ENCODE peak calls at places on chromosome 14, in seven cellular contexts. One of them, this sample, is unnamed.

GRCh38 chr14:98743536-98743935 is 528.5 kb downstream of the BCL11B start:
- DNase-seq in adipocyte: no peak
- DNase-seq in GM04504: no peak
- DNase-seq in effector CD8-positive, alpha-beta T cell: no peak
- DNase-seq in HTR-8/SVneo: no peak
- DNase-seq in KBM-7: no peak
- DNase-seq in kidney: no peak
- DNase-seq in this sample: no peak

GRCh38 chr14:91125801-91126200 is 11.9 kb downstream of the DGLUCY start:
- DNase-seq in adipocyte: no peak
- DNase-seq in effector CD8-positive, alpha-beta T cell: no peak
- DNase-seq in KBM-7: no peak
- DNase-seq in HTR-8/SVneo: no peak
- DNase-seq in GM04504: no peak
- DNase-seq in kidney: no peak
- DNase-seq in this sample: peak

GRCh38 chr14:59133202-59133601 is 55.3 kb upstream of the DAAM1 start:
- DNase-seq in effector CD8-positive, alpha-beta T cell: no peak
- DNase-seq in KBM-7: no peak
- DNase-seq in GM04504: no peak
- DNase-seq in adipocyte: no peak
- DNase-seq in HTR-8/SVneo: peak
- DNase-seq in kidney: no peak
- DNase-seq in this sample: no peak

GRCh38 chr14:101116065-101116464 is 212.5 kb upstream of the RTL1 start:
- DNase-seq in GM04504: no peak
- DNase-seq in effector CD8-positive, alpha-beta T cell: no peak
- DNase-seq in kidney: peak
- DNase-seq in HTR-8/SVneo: no peak
- DNase-seq in adipocyte: no peak
- DNase-seq in KBM-7: no peak
- DNase-seq in this sample: no peak

GRCh38 chr14:104925941-104926609 is 1.4 kb downstream of the PLD4 start:
- DNase-seq in KBM-7: no peak
- DNase-seq in kidney: peak
- DNase-seq in HTR-8/SVneo: no peak
- DNase-seq in adipocyte: no peak
- DNase-seq in GM04504: no peak
- DNase-seq in effector CD8-positive, alpha-beta T cell: no peak
- DNase-seq in this sample: no peak

GRCh38 chr14:75070383-75070782 is 942 bp downstream of the ZC2HC1C start:
- DNase-seq in kidney: peak
- DNase-seq in GM04504: no peak
- DNase-seq in effector CD8-positive, alpha-beta T cell: no peak
- DNase-seq in adipocyte: no peak
- DNase-seq in KBM-7: no peak
- DNase-seq in HTR-8/SVneo: no peak
- DNase-seq in this sample: peak

GRCh38 chr14:89617471-89618291 is 200.6 kb upstream of the FOXN3 start:
- DNase-seq in kidney: peak
- DNase-seq in adipocyte: peak
- DNase-seq in GM04504: no peak
- DNase-seq in KBM-7: peak
- DNase-seq in HTR-8/SVneo: no peak
- DNase-seq in effector CD8-positive, alpha-beta T cell: no peak
- DNase-seq in this sample: no peak

GRCh38 chr14:100240725-100241032 is 1.7 kb downstream of the YY1 start:
- DNase-seq in GM04504: no peak
- DNase-seq in HTR-8/SVneo: no peak
- DNase-seq in adipocyte: no peak
- DNase-seq in kidney: no peak
- DNase-seq in effector CD8-positive, alpha-beta T cell: no peak
- DNase-seq in KBM-7: no peak
- DNase-seq in this sample: no peak

GRCh38 chr14:44165286-44165685 is 341.8 kb downstream of the FSCB start:
- DNase-seq in HTR-8/SVneo: peak
- DNase-seq in GM04504: no peak
- DNase-seq in adipocyte: no peak
- DNase-seq in KBM-7: no peak
- DNase-seq in kidney: no peak
- DNase-seq in effector CD8-positive, alpha-beta T cell: no peak
- DNase-seq in this sample: no peak

GRCh38 chr14:46902837-46903236 is 251.3 kb upstream of the RPL10L start:
- DNase-seq in kidney: no peak
- DNase-seq in adipocyte: no peak
- DNase-seq in effector CD8-positive, alpha-beta T cell: no peak
- DNase-seq in HTR-8/SVneo: no peak
- DNase-seq in GM04504: no peak
- DNase-seq in KBM-7: no peak
- DNase-seq in this sample: no peak

GRCh38 chr14:68306934-68307758 is 485.7 kb downstream of the ZFP36L1 start:
- DNase-seq in kidney: no peak
- DNase-seq in GM04504: no peak
- DNase-seq in adipocyte: peak
- DNase-seq in HTR-8/SVneo: no peak
- DNase-seq in effector CD8-positive, alpha-beta T cell: no peak
- DNase-seq in KBM-7: no peak
- DNase-seq in this sample: no peak

GRCh38 chr14:59278111-59278510 is 89.6 kb downstream of the DAAM1 start:
- DNase-seq in kidney: no peak
- DNase-seq in effector CD8-positive, alpha-beta T cell: no peak
- DNase-seq in HTR-8/SVneo: peak
- DNase-seq in GM04504: peak
- DNase-seq in KBM-7: no peak
- DNase-seq in adipocyte: peak
- DNase-seq in this sample: peak

GRCh38 chr14:97536421-97536820 is 739.2 kb downstream of the VRK1 start:
- DNase-seq in kidney: no peak
- DNase-seq in HTR-8/SVneo: no peak
- DNase-seq in KBM-7: no peak
- DNase-seq in adipocyte: no peak
- DNase-seq in GM04504: no peak
- DNase-seq in effector CD8-positive, alpha-beta T cell: no peak
- DNase-seq in this sample: no peak

GRCh38 chr14:33175951-33176350 is 237.3 kb downstream of the NPAS3 start:
- DNase-seq in HTR-8/SVneo: no peak
- DNase-seq in kidney: no peak
- DNase-seq in effector CD8-positive, alpha-beta T cell: no peak
- DNase-seq in adipocyte: no peak
- DNase-seq in GM04504: no peak
- DNase-seq in KBM-7: no peak
- DNase-seq in this sample: no peak

This sample was measured in K562.